ENCODE peak calls at places on chromosomes 12 and 14, in six cellular contexts. One of them, this sample, is unnamed.

GRCh38 chr14:54776361-54777001 is 126.1 kb downstream of the GCH1 start:
- DNase-seq in astrocyte: peak; percentile 90
- DNase-seq in fibroblast of lung: peak; percentile 92
- DNase-seq in neural progenitor cell: no peak
- DNase-seq in endothelial cell of umbilical vein: no peak
- DNase-seq in HepG2: no peak
- DNase-seq in this sample: peak; percentile 55

GRCh38 chr14:35229495-35230089 is 62.6 kb upstream of the PSMA6 start:
- DNase-seq in astrocyte: no peak
- DNase-seq in fibroblast of lung: no peak
- DNase-seq in neural progenitor cell: no peak
- DNase-seq in endothelial cell of umbilical vein: peak; percentile 41
- DNase-seq in HepG2: peak; percentile 49
- DNase-seq in this sample: peak; percentile 61

GRCh38 chr12:75561921-75562320 is 50.5 kb upstream of the KRR1 start:
- DNase-seq in astrocyte: no peak
- DNase-seq in fibroblast of lung: no peak
- DNase-seq in neural progenitor cell: no peak
- DNase-seq in endothelial cell of umbilical vein: no peak
- DNase-seq in HepG2: no peak
- DNase-seq in this sample: no peak

GRCh38 chr12:123998960-123999359 is 25.9 kb downstream of the ZNF664 start:
- DNase-seq in astrocyte: peak; percentile 26
- DNase-seq in fibroblast of lung: peak; percentile 39
- DNase-seq in neural progenitor cell: no peak
- DNase-seq in endothelial cell of umbilical vein: no peak
- DNase-seq in HepG2: no peak
- DNase-seq in this sample: no peak

GRCh38 chr12:117092511-117092780 is 6.8 kb downstream of the TESC start:
- DNase-seq in astrocyte: no peak
- DNase-seq in fibroblast of lung: no peak
- DNase-seq in neural progenitor cell: no peak
- DNase-seq in endothelial cell of umbilical vein: no peak
- DNase-seq in HepG2: no peak
- DNase-seq in this sample: no peak

GRCh38 chr12:77124767-77125166 is 59.4 kb upstream of the E2F7 start:
- DNase-seq in astrocyte: peak; percentile 82
- DNase-seq in fibroblast of lung: peak; percentile 85
- DNase-seq in neural progenitor cell: no peak
- DNase-seq in endothelial cell of umbilical vein: no peak
- DNase-seq in HepG2: no peak
- DNase-seq in this sample: no peak

GRCh38 chr12:39619316-39619659 is 315 bp downstream of the ABCD2 start:
- DNase-seq in astrocyte: no peak
- DNase-seq in fibroblast of lung: no peak
- DNase-seq in neural progenitor cell: peak; percentile 5
- DNase-seq in endothelial cell of umbilical vein: no peak
- DNase-seq in HepG2: no peak
- DNase-seq in this sample: no peak

GRCh38 chr12:10601860-10602259 is 11.5 kb downstream of the MAGOHB start:
- DNase-seq in astrocyte: no peak
- DNase-seq in fibroblast of lung: no peak
- DNase-seq in neural progenitor cell: no peak
- DNase-seq in endothelial cell of umbilical vein: no peak
- DNase-seq in HepG2: no peak
- DNase-seq in this sample: no peak

GRCh38 chr12:17438141-17438540 is 651.9 kb downstream of the RERGL start:
- DNase-seq in astrocyte: no peak
- DNase-seq in fibroblast of lung: no peak
- DNase-seq in neural progenitor cell: no peak
- DNase-seq in endothelial cell of umbilical vein: no peak
- DNase-seq in HepG2: no peak
- DNase-seq in this sample: peak; percentile 90

GRCh38 chr14:50397461-50398196 is 948 bp upstream of the CDKL1 start:
- DNase-seq in astrocyte: no peak
- DNase-seq in fibroblast of lung: no peak
- DNase-seq in neural progenitor cell: peak; percentile 2
- DNase-seq in endothelial cell of umbilical vein: no peak
- DNase-seq in HepG2: peak; percentile 24
- DNase-seq in this sample: peak; percentile 35

GRCh38 chr12:4268549-4269181 is 4.9 kb upstream of the CCND2 start:
- DNase-seq in astrocyte: no peak
- DNase-seq in fibroblast of lung: no peak
- DNase-seq in neural progenitor cell: peak; percentile 31
- DNase-seq in endothelial cell of umbilical vein: peak; percentile 40
- DNase-seq in HepG2: no peak
- DNase-seq in this sample: no peak

GRCh38 chr14:51867753-51868152 is 7.3 kb downstream of the GNG2 start:
- DNase-seq in astrocyte: peak; percentile 55
- DNase-seq in fibroblast of lung: peak; percentile 57
- DNase-seq in neural progenitor cell: no peak
- DNase-seq in endothelial cell of umbilical vein: no peak
- DNase-seq in HepG2: no peak
- DNase-seq in this sample: no peak

GRCh38 chr12:52044284-52044983 is 6.8 kb upstream of the NR4A1 start:
- DNase-seq in astrocyte: peak; percentile 91
- DNase-seq in fibroblast of lung: peak; percentile 92
- DNase-seq in neural progenitor cell: no peak
- DNase-seq in endothelial cell of umbilical vein: peak; percentile 70
- DNase-seq in HepG2: no peak
- DNase-seq in this sample: no peak

GRCh38 chr14:22084393-22085281 is 411.0 kb upstream of the OR4E1 start:
- DNase-seq in astrocyte: peak; percentile 20
- DNase-seq in fibroblast of lung: peak; percentile 38
- DNase-seq in neural progenitor cell: peak; percentile 71
- DNase-seq in endothelial cell of umbilical vein: peak; percentile 67
- DNase-seq in HepG2: peak; percentile 76
- DNase-seq in this sample: peak; percentile 74

GRCh38 chr14:104138098-104138890 is at the start of gene KIF26A:
- DNase-seq in astrocyte: no peak
- DNase-seq in fibroblast of lung: no peak
- DNase-seq in neural progenitor cell: peak; percentile 90
- DNase-seq in endothelial cell of umbilical vein: peak; percentile 57
- DNase-seq in HepG2: no peak
- DNase-seq in this sample: peak; percentile 86
- TF ChIP-seq EZH2 in astrocyte: no peak
- TF ChIP-seq EZH2 in fibroblast of lung: no peak
- TF ChIP-seq EZH2 in neural progenitor cell: no peak
- TF ChIP-seq EZH2 in endothelial cell of umbilical vein: no peak
- TF ChIP-seq EZH2 in HepG2: no peak
- TF ChIP-seq EZH2 in this sample: no peak

GRCh38 chr12:113473942-113474341 is 2.3 kb upstream of the LHX5 start:
- DNase-seq in astrocyte: no peak
- DNase-seq in fibroblast of lung: no peak
- DNase-seq in neural progenitor cell: peak; percentile 72
- DNase-seq in endothelial cell of umbilical vein: no peak
- DNase-seq in HepG2: no peak
- DNase-seq in this sample: no peak
- TF ChIP-seq EZH2 in astrocyte: no peak
- TF ChIP-seq EZH2 in fibroblast of lung: peak; percentile 7
- TF ChIP-seq EZH2 in neural progenitor cell: no peak
- TF ChIP-seq EZH2 in endothelial cell of umbilical vein: no peak
- TF ChIP-seq EZH2 in HepG2: no peak
- TF ChIP-seq EZH2 in this sample: no peak

GRCh38 chr12:2039034-2039433 is 13.8 kb upstream of the CACNA1C start:
- DNase-seq in astrocyte: no peak
- DNase-seq in fibroblast of lung: no peak
- DNase-seq in neural progenitor cell: no peak
- DNase-seq in endothelial cell of umbilical vein: no peak
- DNase-seq in HepG2: no peak
- DNase-seq in this sample: no peak

GRCh38 chr12:2035421-2036080 is 17.2 kb upstream of the CACNA1C start:
- DNase-seq in astrocyte: no peak
- DNase-seq in fibroblast of lung: no peak
- DNase-seq in neural progenitor cell: no peak
- DNase-seq in endothelial cell of umbilical vein: no peak
- DNase-seq in HepG2: no peak
- DNase-seq in this sample: no peak

DNA sequence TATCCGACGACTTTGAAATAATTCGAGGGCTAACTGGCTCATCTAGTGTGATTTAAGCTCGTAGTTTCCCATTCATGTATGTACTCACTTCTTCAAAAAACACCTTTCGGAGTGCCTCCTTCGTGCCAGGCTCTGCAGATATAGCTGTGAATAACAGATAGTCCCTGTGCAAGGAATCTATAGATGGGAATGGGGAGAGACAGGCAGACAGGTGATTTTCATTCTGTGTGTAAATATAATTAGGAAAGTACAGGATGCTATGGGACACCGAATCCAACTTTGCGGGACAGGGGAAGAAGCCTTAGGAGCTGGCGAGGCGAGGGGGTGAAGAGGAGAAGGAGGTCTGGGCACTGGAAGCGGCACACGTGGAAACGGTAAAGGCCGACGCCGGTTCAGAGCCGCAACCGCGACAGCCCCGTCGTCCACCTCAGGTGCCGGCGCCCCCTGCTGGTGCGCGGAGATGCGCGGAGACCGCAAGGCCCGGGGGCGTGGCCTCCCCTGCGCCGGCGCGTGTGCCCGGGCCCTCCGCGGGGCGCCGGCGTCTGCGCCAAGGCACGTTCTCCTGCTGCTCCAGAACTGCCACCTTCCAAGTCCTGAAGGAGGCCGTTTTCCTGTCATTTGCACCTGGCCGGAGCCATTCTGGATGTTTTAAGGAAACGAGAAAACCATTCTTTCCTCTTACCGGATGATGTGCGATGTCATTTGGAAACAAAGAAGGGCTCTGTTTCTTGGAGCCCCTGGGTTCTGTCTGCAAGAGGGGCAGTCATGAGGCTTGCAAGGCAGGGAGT is 18.0 kb upstream of the CACNA1C start:
- DNase-seq in astrocyte: no peak
- DNase-seq in fibroblast of lung: peak; percentile 65
- DNase-seq in neural progenitor cell: peak; percentile 96
- DNase-seq in endothelial cell of umbilical vein: peak; percentile 69
- DNase-seq in HepG2: peak; percentile 50
- DNase-seq in this sample: peak; percentile 91
- TF ChIP-seq EZH2 in astrocyte: peak; percentile 37
- TF ChIP-seq EZH2 in fibroblast of lung: peak; percentile 52
- TF ChIP-seq EZH2 in neural progenitor cell: peak; percentile 33
- TF ChIP-seq EZH2 in endothelial cell of umbilical vein: no peak
- TF ChIP-seq EZH2 in HepG2: no peak
- TF ChIP-seq EZH2 in this sample: no peak

GRCh38 chr14:93788307-93788556 is at the start of gene PRIMA1:
- DNase-seq in astrocyte: no peak
- DNase-seq in fibroblast of lung: no peak
- DNase-seq in neural progenitor cell: no peak
- DNase-seq in endothelial cell of umbilical vein: no peak
- DNase-seq in HepG2: no peak
- DNase-seq in this sample: no peak

GRCh38 chr14:93790966-93791365 is 2.7 kb upstream of the PRIMA1 start:
- DNase-seq in astrocyte: no peak
- DNase-seq in fibroblast of lung: no peak
- DNase-seq in neural progenitor cell: no peak
- DNase-seq in endothelial cell of umbilical vein: no peak
- DNase-seq in HepG2: no peak
- DNase-seq in this sample: no peak

GRCh38 chr14:93789366-93790130 is 1.3 kb upstream of the PRIMA1 start:
- DNase-seq in astrocyte: no peak
- DNase-seq in fibroblast of lung: no peak
- DNase-seq in neural progenitor cell: peak; percentile 42
- DNase-seq in endothelial cell of umbilical vein: no peak
- DNase-seq in HepG2: no peak
- DNase-seq in this sample: no peak

GRCh38 chr14:93787465-93788306 is 599 bp downstream of the PRIMA1 start:
- DNase-seq in astrocyte: no peak
- DNase-seq in fibroblast of lung: no peak
- DNase-seq in neural progenitor cell: peak; percentile 77
- DNase-seq in endothelial cell of umbilical vein: no peak
- DNase-seq in HepG2: no peak
- DNase-seq in this sample: no peak

DNA sequence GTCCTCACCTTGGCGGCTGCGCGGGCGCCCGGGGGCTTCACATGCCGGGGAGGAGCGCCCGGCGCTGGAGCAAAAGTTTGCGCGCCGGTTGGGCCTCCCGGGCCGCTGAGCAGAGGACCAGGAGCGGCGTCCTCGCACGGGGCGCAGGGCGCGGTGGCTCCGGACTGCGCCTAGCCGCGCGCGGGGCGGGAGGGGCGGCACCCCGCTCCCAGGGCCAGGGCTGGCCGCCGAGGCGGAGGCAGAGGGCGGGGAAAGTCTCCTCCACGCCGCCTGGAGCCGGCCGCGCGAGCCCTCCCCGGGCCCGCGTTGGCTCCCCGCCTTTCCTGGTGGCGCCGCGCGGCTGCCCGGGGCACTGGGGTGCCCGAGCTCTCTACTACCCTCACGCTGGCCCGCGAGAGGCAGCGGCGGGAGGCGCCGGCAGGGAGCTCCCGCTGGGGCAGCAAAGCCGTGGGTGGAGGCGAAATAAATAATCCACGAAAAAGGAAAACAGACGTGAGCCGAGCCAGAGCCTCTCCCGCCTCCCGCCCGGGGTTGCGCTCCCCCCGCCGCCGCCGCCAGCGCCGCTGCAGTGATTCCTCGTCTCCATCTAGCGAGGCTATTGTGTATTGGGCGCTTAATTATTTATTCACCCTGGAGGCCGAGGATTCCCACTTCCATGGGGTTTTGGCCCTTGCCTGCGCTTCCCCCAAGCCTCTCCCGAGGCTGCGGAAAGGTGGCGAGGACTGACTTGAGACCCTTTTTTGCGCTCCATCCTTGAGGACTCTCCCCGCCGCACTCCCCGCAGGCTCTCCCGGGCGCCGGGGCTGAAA is 476 bp upstream of the PRIMA1 start:
- DNase-seq in astrocyte: no peak
- DNase-seq in fibroblast of lung: no peak
- DNase-seq in neural progenitor cell: peak; percentile 80
- DNase-seq in endothelial cell of umbilical vein: no peak
- DNase-seq in HepG2: no peak
- DNase-seq in this sample: peak; percentile 26
- TF ChIP-seq EZH2 in astrocyte: peak; percentile 40
- TF ChIP-seq EZH2 in fibroblast of lung: no peak
- TF ChIP-seq EZH2 in neural progenitor cell: peak; percentile 11
- TF ChIP-seq EZH2 in endothelial cell of umbilical vein: no peak
- TF ChIP-seq EZH2 in HepG2: no peak
- TF ChIP-seq EZH2 in this sample: peak; percentile 16